ENCODE peak calls at places on chromosomes 7 and 10, in four cellular contexts. One of them, this sample, is unnamed. For H3K4me1, the result is how much of the 10 kb centered on the place peaks cover.

GRCh38 chr10:110737886-110738634 is 93.9 kb downstream of the RBM20 start:
- DNase-seq in cardiac muscle cell: peak
- DNase-seq in A549: no peak
- DNase-seq in fibroblast of lung: peak
- DNase-seq in this sample: peak

GRCh38 chr7:86949052-86949778 is 110.2 kb downstream of the ELAPOR2 start:
- DNase-seq in fibroblast of lung: no peak
- DNase-seq in cardiac muscle cell: no peak
- DNase-seq in A549: no peak
- DNase-seq in this sample: peak

GRCh38 chr7:24978837-24979469 is 1.0 kb downstream of the OSBPL3 start:
- DNase-seq in A549: no peak
- DNase-seq in cardiac muscle cell: peak
- DNase-seq in fibroblast of lung: peak
- DNase-seq in this sample: peak

GRCh38 chr7:90916319-90916718 is 320.2 kb downstream of the CDK14 start:
- DNase-seq in fibroblast of lung: no peak
- DNase-seq in A549: no peak
- DNase-seq in cardiac muscle cell: no peak
- DNase-seq in this sample: no peak

GRCh38 chr10:119715628-119716505 is 10.0 kb upstream of the INPP5F start:
- DNase-seq in cardiac muscle cell: no peak
- DNase-seq in A549: no peak
- DNase-seq in fibroblast of lung: peak
- DNase-seq in this sample: peak

GRCh38 chr7:138866353-138866752 is 68.4 kb upstream of the ATP6V0A4 start:
- DNase-seq in A549: no peak
- DNase-seq in fibroblast of lung: no peak
- DNase-seq in cardiac muscle cell: no peak
- DNase-seq in this sample: no peak

GRCh38 chr10:89518876-89519842 is 16.2 kb downstream of the SLC16A12 start:
- DNase-seq in fibroblast of lung: peak
- DNase-seq in A549: no peak
- DNase-seq in cardiac muscle cell: no peak
- DNase-seq in this sample: no peak

GRCh38 chr10:123585477-123586445 is 80.4 kb upstream of the GPR26 start:
- DNase-seq in cardiac muscle cell: no peak
- DNase-seq in fibroblast of lung: no peak
- DNase-seq in A549: no peak
- DNase-seq in this sample: no peak

GRCh38 chr7:6266699-6267098 is 5.7 kb downstream of the CYTH3 start:
- DNase-seq in fibroblast of lung: no peak
- DNase-seq in A549: no peak
- DNase-seq in cardiac muscle cell: no peak
- DNase-seq in this sample: no peak

GRCh38 chr7:50662059-50662689 is 97.0 kb upstream of the DDC start:
- DNase-seq in A549: no peak
- DNase-seq in cardiac muscle cell: no peak
- DNase-seq in fibroblast of lung: no peak
- DNase-seq in this sample: no peak

GRCh38 chr10:23693398-23693797 is 254.5 kb downstream of the OTUD1 start:
- DNase-seq in fibroblast of lung: no peak
- DNase-seq in A549: peak
- DNase-seq in cardiac muscle cell: no peak
- DNase-seq in this sample: no peak

GRCh38 chr10:3251172-3251571 is 78.6 kb upstream of the PITRM1 start:
- DNase-seq in cardiac muscle cell: no peak
- DNase-seq in A549: no peak
- DNase-seq in fibroblast of lung: no peak
- DNase-seq in this sample: no peak

GRCh38 chr7:11376549-11376948 is 402.9 kb downstream of the PHF14 start:
- DNase-seq in fibroblast of lung: no peak
- DNase-seq in cardiac muscle cell: no peak
- DNase-seq in A549: no peak
- DNase-seq in this sample: no peak

GRCh38 chr7:105268511-105269392 is 120.0 kb downstream of the SRPK2 start:
- DNase-seq in fibroblast of lung: peak
- DNase-seq in cardiac muscle cell: peak
- DNase-seq in A549: peak
- DNase-seq in this sample: no peak

GRCh38 chr7:100694196-100694745 is at the start of gene GIGYF1:
- DNase-seq in cardiac muscle cell: peak
- DNase-seq in fibroblast of lung: peak
- DNase-seq in A549: peak
- DNase-seq in this sample: peak

GRCh38 chr7:2956526-2957368 is 86.9 kb downstream of the CARD11 start:
- DNase-seq in A549: peak
- DNase-seq in cardiac muscle cell: no peak
- DNase-seq in fibroblast of lung: peak
- DNase-seq in this sample: no peak

GRCh38 chr7:74061840-74062539 is 21.6 kb upstream of the LIMK1 start:
- DNase-seq in A549: peak
- DNase-seq in fibroblast of lung: peak
- DNase-seq in cardiac muscle cell: no peak
- DNase-seq in this sample: peak

GRCh38 chr7:74197449-74198108 is 12.2 kb upstream of the LAT2 start:
- DNase-seq in cardiac muscle cell: no peak
- DNase-seq in A549: no peak
- DNase-seq in fibroblast of lung: no peak
- DNase-seq in this sample: no peak

GRCh38 chr10:110358869-110359629 is 54.3 kb upstream of the SMNDC1 start:
- DNase-seq in A549: peak
- DNase-seq in fibroblast of lung: no peak
- DNase-seq in cardiac muscle cell: peak
- DNase-seq in this sample: no peak

GRCh38 chr10:68212721-68213352 is 19.1 kb downstream of the ATOH7 start:
- DNase-seq in fibroblast of lung: peak
- DNase-seq in A549: peak
- DNase-seq in cardiac muscle cell: peak
- DNase-seq in this sample: no peak

GRCh38 chr10:46035923-46036849 is 5.8 kb upstream of the NCOA4 start:
- DNase-seq in fibroblast of lung: no peak
- DNase-seq in cardiac muscle cell: no peak
- DNase-seq in A549: no peak
- DNase-seq in this sample: no peak

GRCh38 chr10:6195891-6196290 is 6.8 kb upstream of the PFKFB3 start:
- DNase-seq in A549: no peak
- DNase-seq in cardiac muscle cell: no peak
- DNase-seq in fibroblast of lung: peak
- DNase-seq in this sample: no peak

GRCh38 chr10:6465437-6465836 is 114.6 kb downstream of the PRKCQ start:
- DNase-seq in cardiac muscle cell: no peak
- DNase-seq in A549: no peak
- DNase-seq in fibroblast of lung: no peak
- DNase-seq in this sample: no peak

GRCh38 chr10:21502371-21502765 is 23.1 kb downstream of the SKIDA1 start:
- DNase-seq in fibroblast of lung: no peak
- DNase-seq in cardiac muscle cell: no peak
- DNase-seq in A549: no peak
- DNase-seq in this sample: no peak

GRCh38 chr7:127766831-127767489 is 115.0 kb downstream of the SND1 start:
- DNase-seq in A549: no peak
- DNase-seq in fibroblast of lung: no peak
- DNase-seq in cardiac muscle cell: no peak
- DNase-seq in this sample: no peak

GRCh38 chr10:58488921-58489320 is 23.8 kb upstream of the BICC1 start:
- DNase-seq in A549: no peak
- DNase-seq in fibroblast of lung: peak
- DNase-seq in cardiac muscle cell: no peak
- DNase-seq in this sample: no peak

GRCh38 chr10:24561453-24561852 is 162.2 kb downstream of the ARHGAP21 start:
- DNase-seq in cardiac muscle cell: no peak
- DNase-seq in fibroblast of lung: peak
- DNase-seq in A549: no peak
- DNase-seq in this sample: no peak

GRCh38 chr7:81075150-81075549 is 156.3 kb upstream of the SEMA3C start:
- DNase-seq in fibroblast of lung: no peak
- DNase-seq in A549: no peak
- DNase-seq in cardiac muscle cell: no peak
- DNase-seq in this sample: no peak

GRCh38 chr10:34985823-34986222 is 104.3 kb downstream of the CUL2 start:
- DNase-seq in fibroblast of lung: peak
- DNase-seq in cardiac muscle cell: no peak
- DNase-seq in A549: peak
- DNase-seq in this sample: no peak

DNA sequence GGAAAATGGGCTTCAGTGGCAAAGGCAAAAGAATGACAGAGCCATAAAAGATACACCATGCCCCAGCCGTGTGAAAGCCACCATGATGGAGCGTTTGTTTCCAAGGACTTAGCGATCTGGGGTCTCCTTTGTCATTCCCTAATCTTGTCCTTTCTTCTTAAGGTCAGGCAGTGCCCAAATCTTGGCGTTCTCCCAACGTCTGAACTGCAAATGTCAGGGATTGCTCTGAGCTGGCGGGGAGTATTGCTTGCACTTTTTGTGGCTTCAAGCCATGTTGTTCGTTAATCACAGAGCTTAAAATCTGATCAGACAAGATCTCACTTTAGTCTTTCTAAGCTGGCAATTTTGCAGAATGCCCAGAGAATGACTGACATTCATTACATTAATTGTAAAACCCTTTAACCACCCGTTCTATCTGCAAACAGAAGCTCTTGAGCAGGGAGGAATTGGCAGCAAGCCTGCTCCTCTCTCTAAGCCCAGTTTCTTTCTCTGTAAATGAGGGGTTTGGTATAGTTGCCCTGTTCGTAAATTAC is 70.3 kb downstream of the NPTX2 start:
- DNase-seq in cardiac muscle cell: no peak
- DNase-seq in fibroblast of lung: no peak
- DNase-seq in A549: no peak
- DNase-seq in this sample: no peak
- H3K4me3 ChIP-seq in cardiac muscle cell: no peak
- H3K4me3 ChIP-seq in fibroblast of lung: no peak
- H3K4me3 ChIP-seq in A549: no peak
- H3K4me3 ChIP-seq in this sample: no peak

DNA sequence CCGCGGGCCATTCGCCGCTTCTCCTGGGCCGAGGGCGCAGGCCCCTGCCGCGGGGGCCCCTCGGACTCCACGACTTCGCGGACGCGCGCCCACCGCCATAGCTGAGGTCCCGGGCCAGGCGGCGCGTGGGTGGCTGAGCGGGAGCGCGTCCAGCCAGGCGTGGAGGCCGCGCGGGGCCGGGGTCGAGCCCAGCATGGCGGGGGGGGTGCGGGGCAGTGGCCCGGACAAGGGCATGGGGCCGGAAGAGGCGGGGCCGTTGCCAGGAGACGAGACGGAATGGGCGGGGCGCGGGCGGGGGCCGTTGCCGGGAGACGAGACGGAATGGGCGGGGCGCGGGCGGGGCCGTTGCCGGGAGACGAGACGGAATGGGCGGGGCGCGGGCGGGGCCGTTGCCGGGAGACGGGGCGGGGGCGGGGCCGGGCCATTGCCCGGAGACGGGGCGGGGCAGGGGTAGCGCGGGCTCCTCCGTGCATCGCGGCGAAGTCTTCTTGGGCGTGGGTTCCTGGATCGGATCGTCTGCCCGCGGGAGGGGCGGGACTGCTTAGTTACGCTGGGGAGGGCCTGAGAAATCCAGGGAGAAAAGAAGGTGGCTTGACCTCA is 14.8 kb downstream of the ADAM8 start:
- DNase-seq in fibroblast of lung: peak
- DNase-seq in cardiac muscle cell: peak
- DNase-seq in A549: peak
- DNase-seq in this sample: peak
- H3K4me1 ChIP-seq in fibroblast of lung: under half
- H3K4me1 ChIP-seq in cardiac muscle cell: under half
- H3K4me1 ChIP-seq in A549: half or more
- H3K4me1 ChIP-seq in this sample: under half

DNA sequence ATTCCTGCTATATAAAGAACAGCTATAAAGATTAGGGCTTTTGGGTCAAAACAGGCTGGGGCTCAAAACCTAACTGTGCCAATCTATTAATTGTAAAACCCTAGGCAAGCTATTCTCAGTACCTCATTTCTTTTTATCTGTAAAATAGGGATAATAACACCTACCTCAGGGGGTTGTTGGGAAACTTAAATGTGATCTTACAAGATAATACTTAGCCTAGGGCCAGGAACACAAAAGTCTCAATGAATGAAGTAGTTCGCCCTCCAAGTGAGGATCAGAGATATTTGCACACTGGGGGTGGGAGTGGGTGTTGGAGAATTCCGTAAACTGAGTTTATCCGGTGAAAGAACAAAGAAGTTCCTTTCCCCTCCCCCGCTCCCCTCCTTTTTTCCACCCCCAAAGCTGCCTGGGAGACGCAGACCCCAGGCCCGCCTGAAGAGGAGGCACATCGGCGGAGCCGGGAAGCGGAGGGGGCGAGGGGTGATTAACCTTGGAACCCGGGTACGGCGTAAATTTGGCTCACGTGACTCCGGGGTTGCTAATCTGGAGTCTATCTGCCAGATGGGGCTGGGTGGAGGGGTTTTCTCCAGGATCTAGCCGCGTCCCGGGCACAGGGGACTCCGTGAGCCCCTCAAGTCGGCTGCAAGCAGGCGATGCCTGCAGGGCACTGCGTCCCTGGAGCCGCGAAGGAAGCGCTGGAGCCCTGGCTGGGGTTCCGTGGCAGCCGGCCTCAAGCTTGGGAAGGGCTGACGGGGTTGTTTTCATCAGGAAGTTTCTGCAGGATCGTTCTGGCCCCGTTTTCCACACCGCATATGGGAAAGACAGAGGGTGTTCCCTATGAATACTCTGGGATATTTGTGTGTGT is 1.3 kb upstream of the PODXL start:
- DNase-seq in cardiac muscle cell: peak
- DNase-seq in fibroblast of lung: no peak
- DNase-seq in A549: no peak
- DNase-seq in this sample: peak
- H3K27ac ChIP-seq in cardiac muscle cell: no peak
- H3K27ac ChIP-seq in fibroblast of lung: no peak
- H3K27ac ChIP-seq in A549: no peak
- H3K27ac ChIP-seq in this sample: peak

DNA sequence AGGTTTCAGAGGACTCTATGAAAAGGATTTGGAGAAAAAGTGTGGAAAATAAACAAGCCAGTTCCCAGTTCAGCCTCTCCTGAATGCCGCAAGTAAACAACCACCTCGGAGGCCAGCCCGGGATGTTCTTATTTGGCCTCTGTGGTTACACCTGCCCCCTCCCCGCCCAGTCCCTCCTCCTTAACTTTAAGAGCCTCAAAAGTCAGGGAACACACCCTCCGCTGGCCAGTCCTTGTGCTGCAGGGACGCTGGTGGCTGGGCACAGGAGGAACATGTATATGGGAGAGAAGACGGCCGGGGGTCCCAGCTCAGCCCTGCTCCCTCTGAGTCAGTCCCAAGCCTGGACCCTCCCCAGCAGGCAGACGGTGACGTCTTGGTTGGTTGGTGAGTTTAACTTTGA is 6.1 kb downstream of the CHST3 start:
- DNase-seq in fibroblast of lung: no peak
- DNase-seq in A549: peak
- DNase-seq in cardiac muscle cell: peak
- DNase-seq in this sample: peak
- H3K4me3 ChIP-seq in fibroblast of lung: no peak
- H3K4me3 ChIP-seq in A549: peak
- H3K4me3 ChIP-seq in cardiac muscle cell: no peak
- H3K4me3 ChIP-seq in this sample: no peak